ENCODE peak calls at places on chromosomes 1 and 21, in ten cellular contexts. U is nephron progenitor cell; V is hepatocyte; J is pancreas; A is cardiac muscle cell; Q is CD8-positive, alpha-beta T cell; I is B cell; H is endothelial cell; P is RWPE2; D is HFF-Myc. K is an unnamed sample.

GRCh38 chr1:178885869-178886268 is 15.0 kb upstream of the ANGPTL1 start:
- DNase-seq in U (no peak), V (no peak), J (no peak), A (no peak), Q (no peak), I (no peak), H (no peak), P (no peak), D (no peak), K (no peak)

GRCh38 chr1:207983044-207983443 is 72.1 kb upstream of the CD34 start:
- DNase-seq in U (no peak), V (no peak), J (no peak), A (no peak), Q (no peak), I (no peak), H (no peak), P (no peak), D (no peak), K (no peak)

GRCh38 chr21:28089599-28090421 is 902.9 kb downstream of the LTN1 start:
- DNase-seq in U (no peak), V (peak; percentile 52), J (no peak), A (no peak), Q (no peak), I (no peak), H (no peak), P (no peak), D (no peak), K (no peak)

GRCh38 chr1:11488966-11489625 is 10.1 kb downstream of the DISP3 start:
- DNase-seq in U (no peak), V (no peak), J (no peak), A (no peak), Q (no peak), I (no peak), H (no peak), P (no peak), D (no peak), K (no peak)

GRCh38 chr21:46317710-46318463 is 5.8 kb downstream of the C21orf58 start:
- DNase-seq in U (no peak), V (peak; percentile 64), J (no peak), A (no peak), Q (no peak), I (no peak), H (no peak), P (no peak), D (no peak), K (no peak)

GRCh38 chr1:245334827-245335490 is 180.2 kb downstream of the KIF26B start:
- DNase-seq in U (no peak), V (no peak), J (no peak), A (no peak), Q (no peak), I (no peak), H (no peak), P (no peak), D (no peak), K (no peak)

GRCh38 chr1:116168277-116169032 is 57.3 kb downstream of the MAB21L3 start:
- DNase-seq in U (peak; percentile 91), V (peak; percentile 93), J (peak; percentile 82), A (peak; percentile 82), Q (peak; percentile 86), I (peak; percentile 85), H (peak; percentile 87), P (no peak), D (peak; percentile 6), K (no peak)

GRCh38 chr1:54069792-54070548 is 16.6 kb downstream of the TCEANC2 start:
- DNase-seq in U (no peak), V (peak; percentile 66), J (no peak), A (peak; percentile 66), Q (no peak), I (peak; percentile 43), H (no peak), P (no peak), D (peak; percentile 39), K (peak; percentile 47)

GRCh38 chr1:94160811-94161210 is 39.9 kb upstream of the ABCA4 start:
- DNase-seq in U (no peak), V (peak; percentile 11), J (no peak), A (peak; percentile 78), Q (no peak), I (no peak), H (no peak), P (no peak), D (peak; percentile 40), K (no peak)

GRCh38 chr1:25807480-25808390 is 7.7 kb downstream of the SELENON start:
- DNase-seq in U (no peak), V (no peak), J (no peak), A (no peak), Q (no peak), I (no peak), H (no peak), P (no peak), D (no peak), K (no peak)

GRCh38 chr1:184025242-184025675 is 12.3 kb downstream of the COLGALT2 start:
- DNase-seq in U (no peak), V (peak; percentile 18), J (no peak), A (peak; percentile 81), Q (no peak), I (no peak), H (no peak), P (no peak), D (peak; percentile 82), K (no peak)

GRCh38 chr21:15406791-15407190 is 323.0 kb upstream of the USP25 start:
- DNase-seq in U (peak; percentile 15), V (no peak), J (no peak), A (no peak), Q (no peak), I (no peak), H (no peak), P (no peak), D (no peak), K (no peak)

GRCh38 chr1:14875781-14876564 is 277.5 kb downstream of the KAZN start:
- DNase-seq in U (no peak), V (peak; percentile 13), J (peak; percentile 41), A (no peak), Q (no peak), I (no peak), H (no peak), P (no peak), D (no peak), K (no peak)

GRCh38 chr1:96710708-96711477 is 10.7 kb upstream of the PTBP2 start:
- DNase-seq in U (no peak), V (no peak), J (no peak), A (no peak), Q (no peak), I (no peak), H (no peak), P (no peak), D (no peak), K (no peak)

GRCh38 chr1:201536542-201536941 is 2.4 kb upstream of the NAV1 start:
- DNase-seq in U (no peak), V (no peak), J (no peak), A (peak; percentile 75), Q (no peak), I (peak; percentile 10), H (no peak), P (no peak), D (no peak), K (no peak)

GRCh38 chr1:40199126-40199525 is 37.9 kb downstream of the RLF start:
- DNase-seq in U (no peak), V (no peak), J (no peak), A (no peak), Q (no peak), I (no peak), H (no peak), P (no peak), D (no peak), K (no peak)

GRCh38 chr1:40197656-40198055 is 36.5 kb downstream of the RLF start:
- DNase-seq in U (no peak), V (no peak), J (no peak), A (no peak), Q (no peak), I (no peak), H (no peak), P (no peak), D (no peak), K (no peak)
- TF ChIP-seq CTCF in U (no peak), V (no peak), J (no peak), A (peak; percentile 12), Q (no peak), I (peak; percentile 54), H (no peak), P (peak; percentile 37), D (no peak), K (peak; percentile 5)

GRCh38 chr1:37040773-37041172 is 6.5 kb upstream of the GRIK3 start:
- DNase-seq in U (no peak), V (no peak), J (no peak), A (no peak), Q (no peak), I (no peak), H (no peak), P (no peak), D (no peak), K (no peak)
- TF ChIP-seq CTCF in U (no peak), V (no peak), J (no peak), A (no peak), Q (no peak), I (no peak), H (no peak), P (no peak), D (no peak), K (no peak)

DNA sequence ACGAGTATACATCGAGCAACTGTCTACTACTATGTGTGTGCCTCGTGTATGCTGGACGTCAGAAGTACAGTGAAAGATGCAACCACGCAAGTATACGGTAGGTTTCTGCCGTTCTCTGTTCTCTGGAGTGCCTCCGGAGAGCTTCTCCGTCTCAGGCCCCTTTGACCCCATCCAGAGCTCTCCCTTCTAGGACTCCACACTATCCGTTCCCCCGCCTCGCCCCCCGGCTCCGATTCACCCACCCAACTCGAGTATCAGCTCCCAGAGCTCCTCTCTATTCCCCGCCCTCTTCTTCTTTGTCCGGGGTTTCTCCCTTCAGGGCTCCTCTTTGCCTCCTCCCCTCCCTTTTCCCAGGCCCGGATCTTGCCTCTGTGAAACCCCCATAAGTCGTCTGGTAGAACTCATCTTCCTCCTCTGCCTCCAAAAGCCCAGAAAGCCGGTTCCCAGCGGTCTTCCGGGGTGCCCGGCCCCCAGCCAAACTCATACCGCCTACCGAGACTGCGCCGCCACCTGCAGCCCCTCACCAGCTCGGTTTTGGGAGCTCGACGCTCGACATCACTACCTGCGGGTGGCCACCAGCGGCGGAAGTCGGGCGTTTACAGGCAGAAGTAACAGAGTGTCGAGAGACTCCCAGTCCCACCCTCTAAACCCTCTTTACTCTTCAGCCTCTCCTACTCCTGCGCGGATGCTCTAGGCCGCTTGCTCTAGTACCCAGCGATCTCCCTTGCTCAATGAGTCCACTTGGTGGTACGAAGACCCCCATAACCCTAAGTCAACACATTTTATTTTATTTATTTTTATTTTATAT is at the start of gene VPS72:
- DNase-seq in U (peak; percentile 84), V (peak; percentile 93), J (peak; percentile 84), A (peak; percentile 91), Q (peak; percentile 85), I (peak; percentile 87), H (peak; percentile 74), P (peak; percentile 86), D (peak; percentile 77), K (peak; percentile 92)
- TF ChIP-seq CTCF in U (no peak), V (no peak), J (no peak), A (no peak), Q (no peak), I (no peak), H (no peak), P (no peak), D (no peak), K (no peak)

DNA sequence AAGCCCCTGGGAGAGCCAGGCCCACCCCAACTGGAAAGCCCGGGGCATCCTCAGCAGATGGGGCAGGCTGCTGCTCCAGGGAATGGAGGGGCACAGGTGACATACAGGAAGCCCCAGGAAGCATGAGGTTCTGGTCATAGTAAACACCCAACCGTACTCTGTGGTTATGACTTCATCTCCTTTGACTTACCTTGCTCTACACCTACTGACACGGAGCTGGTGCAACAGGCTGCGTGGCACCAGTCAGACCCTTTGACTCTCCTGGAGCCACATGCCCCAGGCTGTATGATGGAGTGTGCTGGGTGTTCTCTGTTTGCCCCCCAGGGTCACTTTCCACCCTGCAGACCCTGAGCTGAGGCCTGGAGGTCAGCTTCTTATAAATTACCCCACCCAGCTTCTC is 72.1 kb downstream of the PGBD5 start:
- DNase-seq in U (no peak), V (no peak), J (no peak), A (no peak), Q (no peak), I (no peak), H (no peak), P (no peak), D (no peak), K (no peak)
- TF ChIP-seq CTCF in U (no peak), V (no peak), J (no peak), A (no peak), Q (no peak), I (no peak), H (no peak), P (no peak), D (no peak), K (no peak)

K was measured in D721Med.